ENCODE peak calls at places on chromosomes 7 and 10, in eight cellular contexts. One of them, this sample, is unnamed.
A peak's percentile ranks its signal among the peaks of the same experiment; 100 is the strongest.

GRCh38 chr10:101818958-101819633 is 852 bp upstream of the OGA start:
- DNase-seq in RWPE1: peak; percentile 39
- DNase-seq in HCT116: no peak
- DNase-seq in fibroblast of mammary gland: no peak
- DNase-seq in mammary epithelial cell: peak; percentile 25
- DNase-seq in CD4-positive, alpha-beta T cell: no peak
- DNase-seq in neural crest cell: no peak
- DNase-seq in progenitor cell of endocrine pancreas: no peak
- DNase-seq in this sample: peak; percentile 38

GRCh38 chr7:140342732-140343514 is 55.4 kb downstream of the SLC37A3 start:
- DNase-seq in RWPE1: no peak
- DNase-seq in HCT116: peak; percentile 8
- DNase-seq in fibroblast of mammary gland: peak; percentile 23
- DNase-seq in mammary epithelial cell: peak; percentile 6
- DNase-seq in CD4-positive, alpha-beta T cell: no peak
- DNase-seq in neural crest cell: no peak
- DNase-seq in progenitor cell of endocrine pancreas: peak; percentile 15
- DNase-seq in this sample: peak; percentile 42

GRCh38 chr10:71246591-71247143 is 34.3 kb downstream of the UNC5B start:
- DNase-seq in RWPE1: peak; percentile 100
- DNase-seq in HCT116: peak; percentile 56
- DNase-seq in fibroblast of mammary gland: no peak
- DNase-seq in mammary epithelial cell: peak; percentile 96
- DNase-seq in CD4-positive, alpha-beta T cell: no peak
- DNase-seq in neural crest cell: no peak
- DNase-seq in progenitor cell of endocrine pancreas: no peak
- DNase-seq in this sample: no peak

GRCh38 chr10:14918964-14919363 is 34.9 kb downstream of the DCLRE1C start:
- DNase-seq in RWPE1: no peak
- DNase-seq in HCT116: no peak
- DNase-seq in fibroblast of mammary gland: no peak
- DNase-seq in mammary epithelial cell: no peak
- DNase-seq in CD4-positive, alpha-beta T cell: no peak
- DNase-seq in neural crest cell: no peak
- DNase-seq in progenitor cell of endocrine pancreas: no peak
- DNase-seq in this sample: no peak

GRCh38 chr7:49852619-49853462 is 79.4 kb downstream of the VWC2 start:
- DNase-seq in RWPE1: peak; percentile 60
- DNase-seq in HCT116: peak; percentile 13
- DNase-seq in fibroblast of mammary gland: peak; percentile 44
- DNase-seq in mammary epithelial cell: peak; percentile 61
- DNase-seq in CD4-positive, alpha-beta T cell: no peak
- DNase-seq in neural crest cell: peak; percentile 51
- DNase-seq in progenitor cell of endocrine pancreas: peak; percentile 32
- DNase-seq in this sample: peak; percentile 60

GRCh38 chr7:151690597-151690996 is 170.9 kb upstream of the RHEB start:
- DNase-seq in RWPE1: no peak
- DNase-seq in HCT116: no peak
- DNase-seq in fibroblast of mammary gland: peak; percentile 24
- DNase-seq in mammary epithelial cell: no peak
- DNase-seq in CD4-positive, alpha-beta T cell: no peak
- DNase-seq in neural crest cell: no peak
- DNase-seq in progenitor cell of endocrine pancreas: no peak
- DNase-seq in this sample: no peak

GRCh38 chr10:101018600-101019439 is 12.1 kb downstream of the PDZD7 start:
- DNase-seq in RWPE1: no peak
- DNase-seq in HCT116: peak; percentile 72
- DNase-seq in fibroblast of mammary gland: peak; percentile 76
- DNase-seq in mammary epithelial cell: peak; percentile 71
- DNase-seq in CD4-positive, alpha-beta T cell: peak; percentile 69
- DNase-seq in neural crest cell: peak; percentile 88
- DNase-seq in progenitor cell of endocrine pancreas: peak; percentile 85
- DNase-seq in this sample: peak; percentile 92

GRCh38 chr7:112669306-112669705 is 120.9 kb downstream of the TMEM168 start:
- DNase-seq in RWPE1: no peak
- DNase-seq in HCT116: no peak
- DNase-seq in fibroblast of mammary gland: peak; percentile 33
- DNase-seq in mammary epithelial cell: peak; percentile 81
- DNase-seq in CD4-positive, alpha-beta T cell: no peak
- DNase-seq in neural crest cell: no peak
- DNase-seq in progenitor cell of endocrine pancreas: no peak
- DNase-seq in this sample: no peak

GRCh38 chr7:149440222-149440621 is 20.6 kb downstream of the ZNF777 start:
- DNase-seq in RWPE1: no peak
- DNase-seq in HCT116: no peak
- DNase-seq in fibroblast of mammary gland: peak; percentile 11
- DNase-seq in mammary epithelial cell: no peak
- DNase-seq in CD4-positive, alpha-beta T cell: no peak
- DNase-seq in neural crest cell: no peak
- DNase-seq in progenitor cell of endocrine pancreas: no peak
- DNase-seq in this sample: no peak

GRCh38 chr7:69596723-69597277 is 1.5 kb upstream of the AUTS2 start:
- DNase-seq in RWPE1: no peak
- DNase-seq in HCT116: no peak
- DNase-seq in fibroblast of mammary gland: no peak
- DNase-seq in mammary epithelial cell: no peak
- DNase-seq in CD4-positive, alpha-beta T cell: no peak
- DNase-seq in neural crest cell: no peak
- DNase-seq in progenitor cell of endocrine pancreas: no peak
- DNase-seq in this sample: no peak

GRCh38 chr7:157930441-157930840 is 593.6 kb downstream of the DNAJB6 start:
- DNase-seq in RWPE1: no peak
- DNase-seq in HCT116: no peak
- DNase-seq in fibroblast of mammary gland: no peak
- DNase-seq in mammary epithelial cell: no peak
- DNase-seq in CD4-positive, alpha-beta T cell: no peak
- DNase-seq in neural crest cell: no peak
- DNase-seq in progenitor cell of endocrine pancreas: no peak
- DNase-seq in this sample: no peak

GRCh38 chr7:55309040-55309991 is 55.8 kb upstream of the LANCL2 start:
- DNase-seq in RWPE1: no peak
- DNase-seq in HCT116: no peak
- DNase-seq in fibroblast of mammary gland: no peak
- DNase-seq in mammary epithelial cell: no peak
- DNase-seq in CD4-positive, alpha-beta T cell: no peak
- DNase-seq in neural crest cell: no peak
- DNase-seq in progenitor cell of endocrine pancreas: no peak
- DNase-seq in this sample: no peak

GRCh38 chr7:74097937-74098614 is 14.5 kb downstream of the LIMK1 start:
- DNase-seq in RWPE1: peak; percentile 85
- DNase-seq in HCT116: no peak
- DNase-seq in fibroblast of mammary gland: peak; percentile 99
- DNase-seq in mammary epithelial cell: peak; percentile 92
- DNase-seq in CD4-positive, alpha-beta T cell: no peak
- DNase-seq in neural crest cell: no peak
- DNase-seq in progenitor cell of endocrine pancreas: no peak
- DNase-seq in this sample: no peak

GRCh38 chr7:84058311-84059076 is 136.1 kb downstream of the SEMA3A start:
- DNase-seq in RWPE1: peak; percentile 34
- DNase-seq in HCT116: no peak
- DNase-seq in fibroblast of mammary gland: peak; percentile 15
- DNase-seq in mammary epithelial cell: peak; percentile 82
- DNase-seq in CD4-positive, alpha-beta T cell: no peak
- DNase-seq in neural crest cell: no peak
- DNase-seq in progenitor cell of endocrine pancreas: no peak
- DNase-seq in this sample: no peak

GRCh38 chr7:131071786-131072504 is 255.7 kb upstream of the MKLN1 start:
- DNase-seq in RWPE1: no peak
- DNase-seq in HCT116: no peak
- DNase-seq in fibroblast of mammary gland: peak; percentile 94
- DNase-seq in mammary epithelial cell: peak; percentile 72
- DNase-seq in CD4-positive, alpha-beta T cell: no peak
- DNase-seq in neural crest cell: no peak
- DNase-seq in progenitor cell of endocrine pancreas: no peak
- DNase-seq in this sample: no peak

GRCh38 chr10:30812018-30812851 is 182.7 kb upstream of the LYZL2 start:
- DNase-seq in RWPE1: no peak
- DNase-seq in HCT116: no peak
- DNase-seq in fibroblast of mammary gland: peak; percentile 97
- DNase-seq in mammary epithelial cell: no peak
- DNase-seq in CD4-positive, alpha-beta T cell: no peak
- DNase-seq in neural crest cell: no peak
- DNase-seq in progenitor cell of endocrine pancreas: no peak
- DNase-seq in this sample: no peak

GRCh38 chr10:49281461-49281860 is 17.5 kb upstream of the C10orf71 start:
- DNase-seq in RWPE1: no peak
- DNase-seq in HCT116: no peak
- DNase-seq in fibroblast of mammary gland: no peak
- DNase-seq in mammary epithelial cell: no peak
- DNase-seq in CD4-positive, alpha-beta T cell: no peak
- DNase-seq in neural crest cell: no peak
- DNase-seq in progenitor cell of endocrine pancreas: no peak
- DNase-seq in this sample: peak; percentile 27
- TF ChIP-seq CTCF in RWPE1: no peak
- TF ChIP-seq CTCF in HCT116: peak; percentile 73
- TF ChIP-seq CTCF in fibroblast of mammary gland: no peak
- TF ChIP-seq CTCF in mammary epithelial cell: no peak
- TF ChIP-seq CTCF in CD4-positive, alpha-beta T cell: no peak
- TF ChIP-seq CTCF in neural crest cell: peak; percentile 53
- TF ChIP-seq CTCF in progenitor cell of endocrine pancreas: peak; percentile 53
- TF ChIP-seq CTCF in this sample: peak; percentile 52

DNA sequence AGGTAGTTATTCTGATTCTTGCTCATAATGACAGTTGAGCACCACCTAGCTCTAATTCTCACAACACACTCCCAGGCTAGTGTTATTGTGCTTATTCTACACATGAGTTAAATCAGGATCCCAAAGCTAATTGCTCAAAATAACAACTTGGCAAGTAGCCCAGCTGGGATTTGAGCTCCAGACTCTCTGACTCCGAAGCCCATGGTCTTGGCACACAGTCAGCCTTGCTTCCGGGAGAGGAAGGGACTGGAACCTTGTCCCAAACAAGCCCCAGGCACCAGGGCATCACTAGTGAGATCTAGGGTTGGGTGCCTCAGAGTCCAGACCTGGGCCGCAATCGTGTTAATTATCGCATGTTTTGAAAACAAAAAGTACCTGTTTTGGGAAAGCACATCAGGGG is 101.4 kb downstream of the GPAM start:
- DNase-seq in RWPE1: no peak
- DNase-seq in HCT116: no peak
- DNase-seq in fibroblast of mammary gland: no peak
- DNase-seq in mammary epithelial cell: no peak
- DNase-seq in CD4-positive, alpha-beta T cell: no peak
- DNase-seq in neural crest cell: no peak
- DNase-seq in progenitor cell of endocrine pancreas: no peak
- DNase-seq in this sample: no peak
- TF ChIP-seq CTCF in RWPE1: no peak
- TF ChIP-seq CTCF in HCT116: no peak
- TF ChIP-seq CTCF in fibroblast of mammary gland: no peak
- TF ChIP-seq CTCF in mammary epithelial cell: no peak
- TF ChIP-seq CTCF in CD4-positive, alpha-beta T cell: no peak
- TF ChIP-seq CTCF in neural crest cell: no peak
- TF ChIP-seq CTCF in progenitor cell of endocrine pancreas: no peak
- TF ChIP-seq CTCF in this sample: no peak

GRCh38 chr10:120349069-120349468 is 108.0 kb upstream of the PLPP4 start:
- DNase-seq in RWPE1: no peak
- DNase-seq in HCT116: no peak
- DNase-seq in fibroblast of mammary gland: no peak
- DNase-seq in mammary epithelial cell: no peak
- DNase-seq in CD4-positive, alpha-beta T cell: no peak
- DNase-seq in neural crest cell: no peak
- DNase-seq in progenitor cell of endocrine pancreas: no peak
- DNase-seq in this sample: no peak

DNA sequence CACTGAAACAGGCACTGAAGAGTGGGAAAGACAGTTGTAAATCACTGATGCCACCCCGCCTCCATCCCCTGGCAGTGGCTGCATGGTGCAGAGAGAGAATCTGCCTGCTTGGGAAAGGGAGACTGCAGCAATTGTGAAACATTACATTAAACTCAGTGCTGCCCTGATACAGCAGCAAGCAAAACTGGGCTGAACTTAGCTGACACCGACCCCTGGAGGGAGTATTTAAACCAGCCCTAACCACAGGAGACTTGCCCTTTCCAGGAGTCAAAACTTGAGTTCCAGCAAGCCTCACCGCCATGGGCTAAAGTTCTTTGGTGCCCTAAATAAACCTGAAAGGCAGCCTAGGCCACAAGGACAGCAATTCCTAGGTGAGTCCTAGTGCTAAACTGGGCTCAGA is 109.4 kb upstream of the PLPP4 start:
- DNase-seq in RWPE1: no peak
- DNase-seq in HCT116: no peak
- DNase-seq in fibroblast of mammary gland: no peak
- DNase-seq in mammary epithelial cell: no peak
- DNase-seq in CD4-positive, alpha-beta T cell: no peak
- DNase-seq in neural crest cell: no peak
- DNase-seq in progenitor cell of endocrine pancreas: no peak
- DNase-seq in this sample: peak; percentile 10
- TF ChIP-seq CTCF in RWPE1: no peak
- TF ChIP-seq CTCF in HCT116: no peak
- TF ChIP-seq CTCF in fibroblast of mammary gland: no peak
- TF ChIP-seq CTCF in mammary epithelial cell: no peak
- TF ChIP-seq CTCF in CD4-positive, alpha-beta T cell: no peak
- TF ChIP-seq CTCF in neural crest cell: no peak
- TF ChIP-seq CTCF in progenitor cell of endocrine pancreas: no peak
- TF ChIP-seq CTCF in this sample: no peak

GRCh38 chr7:155229548-155230168 is 68.0 kb upstream of the INSIG1 start:
- DNase-seq in RWPE1: no peak
- DNase-seq in HCT116: no peak
- DNase-seq in fibroblast of mammary gland: no peak
- DNase-seq in mammary epithelial cell: no peak
- DNase-seq in CD4-positive, alpha-beta T cell: no peak
- DNase-seq in neural crest cell: no peak
- DNase-seq in progenitor cell of endocrine pancreas: no peak
- DNase-seq in this sample: no peak

GRCh38 chr7:155228894-155229293 is 68.8 kb upstream of the INSIG1 start:
- DNase-seq in RWPE1: no peak
- DNase-seq in HCT116: no peak
- DNase-seq in fibroblast of mammary gland: no peak
- DNase-seq in mammary epithelial cell: no peak
- DNase-seq in CD4-positive, alpha-beta T cell: no peak
- DNase-seq in neural crest cell: no peak
- DNase-seq in progenitor cell of endocrine pancreas: no peak
- DNase-seq in this sample: no peak

GRCh38 chr7:155227788-155228458 is 69.8 kb upstream of the INSIG1 start:
- DNase-seq in RWPE1: no peak
- DNase-seq in HCT116: no peak
- DNase-seq in fibroblast of mammary gland: no peak
- DNase-seq in mammary epithelial cell: no peak
- DNase-seq in CD4-positive, alpha-beta T cell: no peak
- DNase-seq in neural crest cell: no peak
- DNase-seq in progenitor cell of endocrine pancreas: no peak
- DNase-seq in this sample: no peak

GRCh38 chr7:155227004-155227787 is 70.5 kb upstream of the INSIG1 start:
- DNase-seq in RWPE1: no peak
- DNase-seq in HCT116: no peak
- DNase-seq in fibroblast of mammary gland: no peak
- DNase-seq in mammary epithelial cell: no peak
- DNase-seq in CD4-positive, alpha-beta T cell: no peak
- DNase-seq in neural crest cell: no peak
- DNase-seq in progenitor cell of endocrine pancreas: no peak
- DNase-seq in this sample: no peak

DNA sequence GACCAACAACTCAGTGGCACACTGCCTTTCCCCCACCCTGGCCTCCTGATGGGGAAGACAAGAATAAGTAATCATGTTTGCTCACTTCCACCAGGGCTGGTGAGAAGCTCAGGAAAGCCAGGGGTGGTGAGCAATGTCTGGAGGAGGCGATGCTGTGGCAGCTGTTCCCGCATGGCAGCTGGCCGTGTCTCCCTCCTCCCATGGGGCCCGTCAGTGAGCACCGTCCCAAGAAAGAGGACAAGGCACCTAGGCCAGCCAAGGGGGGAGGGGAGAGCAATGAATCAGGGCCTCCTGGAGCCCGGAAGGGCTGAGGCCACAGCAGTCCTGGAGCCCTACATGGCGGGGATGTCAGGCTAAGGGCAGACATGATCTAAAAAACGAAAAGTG is 69.2 kb upstream of the INSIG1 start:
- DNase-seq in RWPE1: no peak
- DNase-seq in HCT116: no peak
- DNase-seq in fibroblast of mammary gland: peak; percentile 21
- DNase-seq in mammary epithelial cell: no peak
- DNase-seq in CD4-positive, alpha-beta T cell: no peak
- DNase-seq in neural crest cell: no peak
- DNase-seq in progenitor cell of endocrine pancreas: no peak
- DNase-seq in this sample: no peak
- TF ChIP-seq CTCF in RWPE1: no peak
- TF ChIP-seq CTCF in HCT116: no peak
- TF ChIP-seq CTCF in fibroblast of mammary gland: no peak
- TF ChIP-seq CTCF in mammary epithelial cell: no peak
- TF ChIP-seq CTCF in CD4-positive, alpha-beta T cell: no peak
- TF ChIP-seq CTCF in neural crest cell: no peak
- TF ChIP-seq CTCF in progenitor cell of endocrine pancreas: no peak
- TF ChIP-seq CTCF in this sample: no peak

This sample was measured in nephron progenitor cell.